ENCODE peak calls at places on chromosomes 7 and 10, in nine cellular contexts. Z is LoVo; S is NCI-H2171 treated with DMSO at 0.1 percent for 48 hours; E is stimulated activated CD4-positive, alpha-beta T cell treated with anti-CD3 and anti-CD28 coated beads, Interleukin-12 subunit alpha, Interleukin-12 subunit beta, amount 100 ng/mL, for 48 hours; M is GF-D8; R is germinal center; J is kidney glomerular epithelial cell; N is glutamatergic neuron; G is HEK293T. X is an unnamed sample.

GRCh38 chr7:15305002-15305600 is 256.7 kb downstream of the AGMO start:
- DNase-seq in Z (peak; percentile 69), S (peak; percentile 62), E (no peak), M (no peak), R (no peak), J (peak; percentile 48), N (peak; percentile 60), G (peak; percentile 34), X (no peak)

GRCh38 chr7:2545746-2546425 is 9.4 kb downstream of the BRAT1 start:
- DNase-seq in Z (no peak), S (no peak), E (no peak), M (no peak), R (no peak), J (no peak), N (peak; percentile 5), G (no peak), X (no peak)

GRCh38 chr10:119217937-119218579 is 10.7 kb downstream of the GRK5 start:
- DNase-seq in Z (no peak), S (peak; percentile 35), E (no peak), M (no peak), R (no peak), J (no peak), N (no peak), G (no peak), X (no peak)

GRCh38 chr10:84244651-84245270 is at the start of gene RGR:
- DNase-seq in Z (no peak), S (peak; percentile 66), E (no peak), M (no peak), R (no peak), J (no peak), N (no peak), G (no peak), X (no peak)

GRCh38 chr7:1912472-1913289 is 242.6 kb downstream of the ELFN1 start:
- DNase-seq in Z (no peak), S (no peak), E (no peak), M (no peak), R (peak; percentile 52), J (peak; percentile 62), N (peak; percentile 62), G (no peak), X (no peak)

GRCh38 chr7:150400779-150401423 is 21.8 kb downstream of the ZNF775 start:
- DNase-seq in Z (no peak), S (no peak), E (no peak), M (no peak), R (no peak), J (no peak), N (no peak), G (no peak), X (no peak)

GRCh38 chr10:26410356-26410755 is 27.8 kb upstream of the APBB1IP start:
- DNase-seq in Z (no peak), S (no peak), E (no peak), M (no peak), R (no peak), J (peak; percentile 13), N (no peak), G (no peak), X (no peak)

GRCh38 chr10:97612386-97612785 is 20.9 kb downstream of the MORN4 start:
- DNase-seq in Z (no peak), S (peak; percentile 27), E (no peak), M (no peak), R (no peak), J (peak; percentile 63), N (no peak), G (peak; percentile 42), X (no peak)

GRCh38 chr10:96465599-96465998 is 48.1 kb downstream of the TLL2 start:
- DNase-seq in Z (no peak), S (no peak), E (no peak), M (no peak), R (no peak), J (no peak), N (no peak), G (no peak), X (no peak)

GRCh38 chr7:147639037-147639436 is 951.5 kb upstream of the C7orf33 start:
- DNase-seq in Z (no peak), S (no peak), E (no peak), M (no peak), R (no peak), J (no peak), N (no peak), G (no peak), X (no peak)

GRCh38 chr10:127417031-127417430 is 132.1 kb upstream of the NPS start:
- DNase-seq in Z (no peak), S (no peak), E (no peak), M (no peak), R (no peak), J (no peak), N (no peak), G (no peak), X (no peak)

GRCh38 chr10:45374451-45375052 is 536 bp downstream of the ALOX5 start:
- DNase-seq in Z (peak; percentile 61), S (no peak), E (no peak), M (no peak), R (no peak), J (no peak), N (peak; percentile 33), G (no peak), X (no peak)

GRCh38 chr7:24401628-24402593 is 117.9 kb downstream of the NPY start:
- DNase-seq in Z (peak; percentile 45), S (peak; percentile 28), E (no peak), M (no peak), R (no peak), J (peak; percentile 63), N (no peak), G (no peak), X (no peak)

GRCh38 chr7:32490127-32490796 is at the start of gene LSM5:
- DNase-seq in Z (peak; percentile 99), S (peak; percentile 95), E (peak; percentile 86), M (peak; percentile 90), R (peak; percentile 78), J (peak; percentile 97), N (peak; percentile 89), G (peak; percentile 76), X (peak; percentile 48)

GRCh38 chr10:96588601-96589419 is 2.0 kb upstream of the TM9SF3 start:
- DNase-seq in Z (no peak), S (no peak), E (peak; percentile 20), M (no peak), R (no peak), J (peak; percentile 83), N (no peak), G (no peak), X (peak; percentile 32)

GRCh38 chr10:96632974-96633373 is 46.2 kb upstream of the TM9SF3 start:
- DNase-seq in Z (no peak), S (peak; percentile 17), E (no peak), M (no peak), R (no peak), J (no peak), N (no peak), G (no peak), X (no peak)

GRCh38 chr10:118850418-118851061 is 95.8 kb upstream of the CACUL1 start:
- DNase-seq in Z (peak; percentile 50), S (peak; percentile 72), E (peak; percentile 70), M (peak; percentile 35), R (peak; percentile 33), J (peak; percentile 66), N (peak; percentile 94), G (peak; percentile 79), X (peak; percentile 30)

GRCh38 chr7:43850348-43851116 is 18.8 kb downstream of the MRPS24 start:
- DNase-seq in Z (no peak), S (no peak), E (no peak), M (peak; percentile 24), R (no peak), J (no peak), N (no peak), G (no peak), X (peak; percentile 18)

GRCh38 chr10:79383974-79384606 is 36.8 kb downstream of the PPIF start:
- DNase-seq in Z (no peak), S (no peak), E (no peak), M (no peak), R (no peak), J (no peak), N (no peak), G (no peak), X (no peak)

GRCh38 chr7:155066417-155066950 is 3.6 kb upstream of the HTR5A start:
- DNase-seq in Z (no peak), S (no peak), E (no peak), M (no peak), R (no peak), J (peak; percentile 11), N (no peak), G (no peak), X (no peak)

GRCh38 chr10:96376483-96376882 is 17.7 kb upstream of the OPALIN start:
- DNase-seq in Z (no peak), S (no peak), E (no peak), M (no peak), R (no peak), J (no peak), N (no peak), G (no peak), X (peak; percentile 39)

X was measured in GM19239.